ENCODE peak calls at places on chromosomes 3 and 15, in five cellular contexts. L, F, E, Z and V are unnamed samples.

GRCh38 chr3:113165841-113166240 is 45.5 kb upstream of the BOC start:
- DNase-seq in Z (no peak), L (no peak), E (no peak), F (no peak), V (no peak)

GRCh38 chr3:14787630-14788029 is 31.1 kb upstream of the FGD5 start:
- DNase-seq in L (no peak), Z (peak), F (no peak), E (no peak), V (no peak)

GRCh38 chr3:175255698-175256097 is 396.6 kb downstream of the NAALADL2 start:
- DNase-seq in L (peak), E (no peak), F (no peak), Z (no peak), V (peak)

GRCh38 chr15:23565395-23566069 is at the start of gene MKRN3:
- DNase-seq in L (peak), E (peak), Z (peak), F (no peak), V (peak)

GRCh38 chr3:78629544-78629943 is 1138.3 kb downstream of the ROBO1 start:
- DNase-seq in L (no peak), Z (no peak), E (no peak), F (no peak), V (no peak)

GRCh38 chr3:82824491-82824890 is 1063.0 kb upstream of the GBE1 start:
- DNase-seq in F (no peak), E (no peak), L (no peak), Z (no peak), V (no peak)

GRCh38 chr3:148227534-148227933 is 470.2 kb upstream of the AGTR1 start:
- DNase-seq in F (no peak), L (peak), E (no peak), Z (no peak), V (no peak)

GRCh38 chr3:44045476-44046275 is 196.0 kb upstream of the TOPAZ1 start:
- DNase-seq in L (no peak), F (peak), Z (no peak), E (peak), V (no peak)

GRCh38 chr3:178352300-178353021 is 183.8 kb upstream of the KCNMB2 start:
- DNase-seq in Z (no peak), E (no peak), L (peak), F (no peak), V (peak)

GRCh38 chr15:66820474-66821258 is 118.6 kb downstream of the SMAD6 start:
- DNase-seq in Z (no peak), F (no peak), E (no peak), L (no peak), V (no peak)

GRCh38 chr15:55221090-55222011 is 24.6 kb upstream of the RSL24D1 start:
- DNase-seq in L (peak), Z (peak), F (peak), E (no peak), V (peak)

GRCh38 chr15:89164712-89165211 is 56.6 kb downstream of the RLBP1 start:
- DNase-seq in Z (peak), L (peak), E (no peak), F (no peak), V (no peak)

GRCh38 chr3:71035886-71036285 is 547.6 kb downstream of the FOXP1 start:
- DNase-seq in L (no peak), F (no peak), Z (no peak), E (no peak), V (no peak)

GRCh38 chr3:127264794-127265514 is 22.9 kb downstream of the PRR20G start:
- DNase-seq in Z (no peak), L (no peak), E (no peak), F (no peak), V (no peak)

GRCh38 chr3:12615263-12615662 is 48.7 kb downstream of the RAF1 start:
- DNase-seq in L (no peak), E (no peak), Z (no peak), F (no peak), V (no peak)

GRCh38 chr3:11699083-11699427 is 55.3 kb upstream of the VGLL4 start:
- DNase-seq in F (no peak), L (peak), E (no peak), Z (no peak), V (no peak)

GRCh38 chr15:31280037-31280830 is 46.4 kb upstream of the KLF13 start:
- DNase-seq in E (no peak), F (no peak), Z (peak), L (no peak), V (no peak)

GRCh38 chr15:100253640-100254039 is 88.1 kb downstream of the ADAMTS17 start:
- DNase-seq in Z (no peak), E (no peak), L (no peak), F (no peak), V (no peak)

GRCh38 chr3:34229871-34230270 is 431.4 kb downstream of the PDCD6IP start:
- DNase-seq in E (peak), L (no peak), Z (no peak), F (no peak), V (no peak)

GRCh38 chr3:171711461-171711860 is 98.8 kb downstream of the PLD1 start:
- DNase-seq in L (peak), E (no peak), Z (no peak), F (no peak), V (no peak)

GRCh38 chr3:119676771-119677640 is at the start of gene COX17:
- DNase-seq in E (peak), L (peak), F (peak), Z (peak), V (peak)
- TF ChIP-seq SMC3 in E (no peak), L (no peak), F (no peak), Z (no peak), V (no peak)

GRCh38 chr3:17831366-17831765 is 88.9 kb upstream of the TBC1D5 start:
- DNase-seq in L (peak), F (no peak), Z (no peak), E (no peak), V (no peak)
- TF ChIP-seq CEBPB in L (peak), F (no peak), Z (no peak), E (no peak), V (no peak)

GRCh38 chr3:195102609-195103467 is 168.1 kb downstream of the XXYLT1 start:
- DNase-seq in Z (no peak), L (peak), E (peak), F (no peak), V (peak)
- TF ChIP-seq SMC3 in Z (no peak), L (no peak), E (no peak), F (no peak), V (no peak)

DNA sequence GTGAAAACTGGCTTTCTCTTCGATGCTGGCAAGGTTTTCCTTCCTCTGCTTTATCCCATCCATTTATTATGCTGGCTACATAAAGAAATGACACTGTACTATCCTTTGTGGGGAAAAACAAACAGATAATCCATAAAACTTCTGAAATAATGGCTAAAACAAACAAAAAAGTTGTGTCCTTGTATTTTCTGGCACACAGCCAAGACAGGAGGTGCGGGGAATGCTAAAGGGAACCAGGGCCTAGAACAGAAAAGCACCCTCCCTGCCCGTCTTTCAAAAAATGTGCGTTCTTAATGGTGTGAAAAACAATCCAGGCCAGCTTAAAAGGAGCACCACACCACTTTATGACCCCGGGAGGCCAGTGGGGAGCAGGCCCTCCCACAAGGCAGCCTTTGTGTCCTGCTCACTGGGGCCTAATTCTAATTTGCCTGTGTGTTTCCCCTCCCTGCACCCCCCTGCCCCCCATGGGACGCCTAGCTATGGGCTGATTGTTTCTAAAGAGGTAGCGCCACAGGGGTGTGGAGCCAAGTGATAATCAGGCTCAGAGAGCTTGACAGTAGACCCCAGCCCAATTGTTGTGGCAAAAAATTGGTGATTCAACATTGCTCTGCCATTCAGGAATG is 181.3 kb downstream of the GREM1 start:
- DNase-seq in L (no peak), F (no peak), E (no peak), Z (no peak), V (peak)
- TF ChIP-seq CEBPB in L (no peak), F (no peak), E (no peak), Z (no peak), V (no peak)

GRCh38 chr3:3753416-3753815 is 45.8 kb upstream of the LRRN1 start:
- DNase-seq in E (no peak), L (no peak), F (no peak), Z (no peak), V (no peak)
- TF ChIP-seq SMC3 in E (no peak), L (no peak), F (no peak), Z (no peak), V (no peak)

GRCh38 chr3:30554317-30554690 is 52.1 kb upstream of the TGFBR2 start:
- DNase-seq in F (no peak), E (no peak), L (no peak), Z (no peak), V (peak)
- TF ChIP-seq CEBPB in F (no peak), E (no peak), L (no peak), Z (no peak), V (no peak)